ENCODE peak calls at places on chromosomes 5 and 9, in five cellular contexts. X is fibroblast of lung, T is lung, U is H1, N is GM23248. V is an unnamed sample.

GRCh38 chr5:8981496-8981895 is 564.4 kb downstream of the SEMA5A start:
- DNase-seq in N (peak), U (no peak), X (peak), T (no peak), V (peak)

GRCh38 chr5:172766287-172767104 is 4.5 kb downstream of the DUSP1 start:
- DNase-seq in X (peak), N (peak), T (peak), U (no peak), V (peak)

GRCh38 chr5:132225165-132226032 is 2.3 kb downstream of the P4HA2 start:
- DNase-seq in T (peak), N (peak), U (no peak), X (peak), V (peak)

GRCh38 chr9:89166871-89167270 is 11.7 kb downstream of the SHC3 start:
- DNase-seq in T (no peak), N (no peak), U (no peak), X (no peak), V (no peak)

GRCh38 chr9:84542554-84542953 is 127.0 kb upstream of the NTRK2 start:
- DNase-seq in T (no peak), N (no peak), U (no peak), X (no peak), V (no peak)

GRCh38 chr5:143568105-143568504 is 164.6 kb upstream of the NR3C1 start:
- DNase-seq in N (no peak), X (no peak), U (no peak), T (no peak), V (no peak)

GRCh38 chr9:134029248-134030226 is 4.3 kb downstream of the BRD3OS start:
- DNase-seq in U (no peak), X (no peak), T (no peak), N (no peak), V (no peak)

GRCh38 chr9:69421908-69422801 is 97.1 kb downstream of the ENTREP1 start:
- DNase-seq in X (peak), N (peak), T (peak), U (peak), V (peak)

GRCh38 chr5:132870801-132871200 is 2.7 kb upstream of the LEAP2 start:
- DNase-seq in N (no peak), T (no peak), X (no peak), U (no peak), V (no peak)

GRCh38 chr5:76473676-76474075 is 70.6 kb downstream of the IQGAP2 start:
- DNase-seq in X (no peak), T (no peak), N (no peak), U (no peak), V (no peak)

GRCh38 chr5:181176258-181176952 is 28.6 kb downstream of the TRIM7 start:
- DNase-seq in U (no peak), X (no peak), T (no peak), N (no peak), V (no peak)

GRCh38 chr9:123544007-123544827 is 188.2 kb downstream of the CRB2 start:
- DNase-seq in N (peak), U (no peak), X (peak), T (no peak), V (peak)

GRCh38 chr9:71685394-71685793 is 82.9 kb downstream of the CEMIP2 start:
- DNase-seq in T (no peak), U (no peak), N (no peak), X (peak), V (peak)

GRCh38 chr9:2018162-2018643 is 3.1 kb downstream of the SMARCA2 start:
- DNase-seq in N (no peak), T (no peak), X (no peak), U (no peak), V (peak)

GRCh38 chr5:14267166-14267838 is 124.2 kb downstream of the TRIO start:
- DNase-seq in T (no peak), U (no peak), X (peak), N (no peak), V (no peak)

GRCh38 chr9:114721491-114722362 is 39.7 kb upstream of the TEX48 start:
- DNase-seq in T (no peak), N (peak), U (no peak), X (no peak), V (peak)

GRCh38 chr5:180595381-180596114 is 4.2 kb upstream of the SCGB3A1 start:
- DNase-seq in N (no peak), U (no peak), X (no peak), T (peak), V (no peak)

GRCh38 chr9:137172907-137173794 is 1.3 kb upstream of the TMEM210 start:
- DNase-seq in X (no peak), N (no peak), T (no peak), U (no peak), V (no peak)

GRCh38 chr9:111598730-111599091 is 736 bp downstream of the PTGR1 start:
- DNase-seq in U (no peak), X (peak), N (peak), T (peak), V (peak)

GRCh38 chr5:34622046-34622435 is 34.1 kb upstream of the RAI14 start:
- DNase-seq in X (peak), U (no peak), T (no peak), N (peak), V (no peak)

GRCh38 chr5:179224741-179225140 is 120.5 kb downstream of the ADAMTS2 start:
- DNase-seq in N (no peak), U (no peak), T (no peak), X (no peak), V (no peak)

GRCh38 chr5:57386958-57387357 is 95.7 kb downstream of the ACTBL2 start:
- DNase-seq in X (peak), T (no peak), U (no peak), N (peak), V (peak)

GRCh38 chr5:133245191-133246052 is 193.6 kb downstream of the HSPA4 start:
- DNase-seq in T (peak), U (peak), N (peak), X (peak), V (peak)

GRCh38 chr5:52961238-52961637 is 27.9 kb upstream of the ITGA2 start:
- DNase-seq in N (peak), T (no peak), U (no peak), X (peak), V (peak)

GRCh38 chr5:65268520-65268919 is 213.2 kb downstream of the ADAMTS6 start:
- DNase-seq in U (no peak), X (no peak), N (no peak), T (no peak), V (no peak)

GRCh38 chr5:142551242-142552067 is 134.4 kb downstream of the FGF1 start:
- DNase-seq in X (no peak), T (no peak), N (peak), U (peak), V (no peak)
- H3K4me3 ChIP-seq in X (peak), T (no peak), N (peak), U (peak), V (no peak)

GRCh38 chr5:141486091-141486490 is 1.3 kb downstream of the PCDHGC4 start:
- DNase-seq in T (no peak), X (no peak), N (no peak), U (no peak), V (no peak)

GRCh38 chr5:141485305-141486055 is 650 bp downstream of the PCDHGC4 start:
- DNase-seq in T (no peak), U (no peak), N (peak), X (no peak), V (no peak)

GRCh38 chr5:141487131-141487530 is 1.8 kb upstream of the PCDHGC5 start:
- DNase-seq in U (no peak), X (no peak), T (no peak), N (no peak), V (no peak)

GRCh38 chr5:141483842-141484241 is 988 bp upstream of the PCDHGC4 start:
- DNase-seq in U (no peak), N (no peak), T (no peak), X (no peak), V (no peak)

DNA sequence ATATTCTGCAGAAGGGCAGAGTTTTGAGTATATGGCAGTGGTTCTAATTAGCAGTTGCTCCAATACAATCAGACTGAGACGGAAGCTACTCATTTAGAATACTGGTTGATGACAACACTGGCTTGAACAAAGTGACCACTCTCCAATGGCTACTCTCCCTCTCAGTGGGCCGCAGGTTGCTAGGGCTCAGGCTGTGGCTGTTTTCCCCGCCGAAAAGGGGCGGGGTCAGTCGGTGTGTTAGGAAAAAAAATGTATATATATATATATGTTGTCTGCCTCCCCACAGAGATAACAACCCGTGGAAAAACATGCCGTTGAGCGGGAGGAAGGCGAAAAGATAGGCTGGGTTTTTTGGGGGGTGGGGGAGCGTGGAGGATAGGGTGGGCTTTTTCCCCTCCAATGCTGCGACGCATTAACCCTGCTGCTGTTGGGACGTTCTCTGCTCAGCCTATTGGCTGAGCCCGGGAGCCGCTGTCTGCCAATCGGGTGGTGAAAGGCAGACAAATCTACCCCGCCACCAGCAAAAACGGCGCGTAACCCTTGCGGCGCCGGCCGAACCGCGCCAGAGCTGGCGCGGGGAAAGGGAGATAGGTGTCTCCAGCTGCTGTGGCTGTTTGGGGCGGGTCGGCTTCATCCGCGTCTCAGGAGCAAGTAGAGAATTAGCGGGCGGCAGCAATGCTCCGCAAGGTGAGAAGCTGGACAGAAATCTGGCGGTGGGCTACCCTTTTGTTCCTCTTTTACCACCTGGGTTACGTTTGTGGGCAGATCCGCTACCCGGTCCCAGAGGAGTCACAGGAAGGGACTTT is at the start of gene PCDHGC4:
- DNase-seq in T (no peak), X (peak), N (peak), U (no peak), V (no peak)
- H3K4me3 ChIP-seq in T (no peak), X (no peak), N (peak), U (peak), V (peak)

GRCh38 chr5:119275873-119276214 is 80.0 kb upstream of the TNFAIP8 start:
- DNase-seq in U (no peak), T (no peak), N (no peak), X (no peak), V (no peak)

GRCh38 chr5:119275146-119275872 is 80.5 kb upstream of the TNFAIP8 start:
- DNase-seq in T (no peak), U (no peak), X (peak), N (peak), V (peak)

GRCh38 chr5:119273391-119273839 is 82.4 kb upstream of the TNFAIP8 start:
- DNase-seq in U (no peak), T (no peak), X (no peak), N (no peak), V (no peak)

GRCh38 chr5:119274767-119275130 is 81.1 kb upstream of the TNFAIP8 start:
- DNase-seq in U (no peak), T (no peak), X (peak), N (peak), V (peak)

DNA sequence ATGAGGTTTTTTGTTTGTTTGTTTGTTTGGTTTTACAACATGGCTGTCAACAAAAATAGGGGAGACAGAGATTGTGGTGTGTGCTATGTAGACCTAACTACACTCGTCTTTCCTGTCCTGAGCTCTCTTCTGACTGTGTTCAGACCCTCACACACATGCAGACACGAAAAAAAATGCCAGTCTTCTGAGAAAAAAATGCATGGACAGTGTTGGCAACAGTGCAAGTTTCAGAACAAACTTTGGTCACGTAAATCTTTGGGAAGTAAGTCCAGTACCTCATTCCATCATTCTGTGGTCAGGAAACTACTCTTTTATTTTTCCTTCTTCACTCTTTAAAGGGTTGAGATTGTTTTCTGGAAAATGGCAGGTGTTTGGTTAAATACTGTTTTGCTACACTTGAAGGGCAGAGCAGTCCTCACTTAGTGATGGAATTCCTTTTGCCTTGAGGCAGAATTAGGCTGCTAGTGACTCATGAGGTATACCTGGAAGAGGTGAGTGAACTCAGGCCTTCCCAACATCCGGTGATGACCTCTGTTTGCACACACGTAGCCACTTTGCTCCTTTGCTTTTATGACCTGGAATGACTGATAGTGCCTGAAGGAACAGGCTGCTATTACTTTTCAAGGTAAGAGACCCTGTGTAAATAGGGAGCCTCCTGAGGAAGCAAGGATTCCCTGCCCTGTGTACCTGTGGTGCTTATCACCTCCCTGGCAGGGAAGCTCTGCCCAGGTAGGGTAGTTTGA is 81.6 kb upstream of the TNFAIP8 start:
- DNase-seq in U (no peak), T (no peak), X (peak), N (no peak), V (peak)
- H3K4me3 ChIP-seq in U (no peak), T (no peak), X (no peak), N (no peak), V (no peak)

GRCh38 chr5:17436766-17437221 is 61.2 kb upstream of the TAF11L2 start:
- DNase-seq in U (no peak), X (no peak), N (peak), T (no peak), V (no peak)
- H3K4me3 ChIP-seq in U (no peak), X (peak), N (peak), T (no peak), V (no peak)

GRCh38 chr9:75448281-75448680 is 360.0 kb downstream of the OSTF1 start:
- DNase-seq in T (no peak), U (no peak), N (peak), X (peak), V (no peak)
- H3K4me3 ChIP-seq in T (no peak), U (no peak), N (no peak), X (no peak), V (no peak)

DNA sequence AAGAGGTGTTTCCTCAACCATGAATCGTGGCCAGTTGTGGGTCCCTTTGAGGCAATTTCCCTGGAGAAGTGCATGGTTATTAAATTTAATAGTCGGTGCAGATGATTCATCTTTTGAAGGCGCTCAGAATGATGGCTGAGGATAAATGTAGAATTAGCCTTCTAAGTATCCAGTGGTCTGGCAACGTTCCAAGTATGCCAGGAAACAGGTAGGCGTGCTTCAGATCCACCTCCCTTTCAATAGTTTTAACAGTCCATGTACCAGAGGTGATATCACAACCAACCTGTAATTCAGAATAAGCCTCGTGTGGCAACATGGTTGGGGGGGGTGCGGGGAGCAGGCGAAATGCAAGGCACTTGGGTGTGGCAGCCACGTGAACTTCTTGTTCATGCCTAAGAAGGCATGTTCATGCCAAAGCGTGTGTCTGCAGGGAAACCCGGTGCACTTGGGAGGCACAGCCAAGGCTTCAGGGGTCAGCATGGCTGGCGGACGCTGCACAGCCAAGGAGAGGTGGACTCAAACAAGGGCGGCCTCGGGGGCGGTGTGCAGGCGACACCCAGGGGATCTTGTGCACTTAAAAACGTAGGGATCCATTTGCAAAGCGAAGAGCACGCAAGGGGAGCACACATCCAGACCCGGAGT is 5.2 kb upstream of the NKD2 start:
- DNase-seq in T (peak), N (peak), X (peak), U (no peak), V (peak)
- H3K4me3 ChIP-seq in T (no peak), N (no peak), X (no peak), U (no peak), V (no peak)

GRCh38 chr5:150762216-150762615 is 3.4 kb upstream of the DCTN4 start:
- DNase-seq in U (no peak), X (no peak), N (peak), T (no peak), V (peak)

GRCh38 chr5:150765789-150766149 is 7.0 kb upstream of the DCTN4 start:
- DNase-seq in X (no peak), U (no peak), T (no peak), N (no peak), V (no peak)

GRCh38 chr5:150765019-150765788 is 6.4 kb upstream of the DCTN4 start:
- DNase-seq in X (no peak), N (no peak), T (no peak), U (no peak), V (no peak)

GRCh38 chr5:150764530-150764929 is 5.7 kb upstream of the DCTN4 start:
- DNase-seq in U (no peak), X (no peak), T (no peak), N (no peak), V (no peak)

DNA sequence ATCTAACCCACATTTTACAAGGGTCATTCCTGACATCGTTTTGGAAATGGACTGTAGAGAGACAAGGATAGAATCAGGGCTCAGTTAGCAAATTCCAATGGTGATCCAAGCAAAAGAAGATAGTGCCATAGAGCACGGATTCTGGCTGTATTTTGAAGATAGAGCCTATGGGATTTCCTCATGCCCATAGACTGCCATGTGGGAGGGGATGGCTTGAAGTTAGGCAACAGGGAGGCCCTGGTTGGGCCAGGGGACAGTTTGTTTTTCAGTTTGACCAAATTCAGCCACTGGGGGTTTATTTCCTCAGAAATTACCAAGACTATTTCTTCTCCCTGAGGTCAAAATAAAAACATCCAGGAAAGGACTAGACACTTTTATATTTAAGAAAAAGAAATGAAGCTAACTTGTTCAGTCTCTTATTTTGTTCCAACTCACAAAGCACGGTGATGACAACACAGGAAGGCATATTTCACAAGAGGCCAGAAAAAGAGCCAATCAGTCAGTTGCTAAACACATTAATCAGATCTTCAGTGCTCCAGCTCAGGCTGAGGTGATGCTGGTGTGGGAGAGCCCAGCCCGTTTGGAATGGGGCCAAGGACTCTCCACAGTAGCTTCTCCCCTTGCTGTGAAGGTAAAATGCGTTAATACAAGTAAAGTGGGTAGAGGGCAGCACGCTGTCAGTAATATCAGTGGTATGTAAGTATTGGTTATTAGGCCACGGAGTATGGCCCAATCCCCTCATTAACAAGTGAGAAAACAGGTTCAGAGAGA is 4.4 kb upstream of the DCTN4 start:
- DNase-seq in T (peak), N (peak), X (peak), U (no peak), V (peak)
- H3K4me3 ChIP-seq in T (no peak), N (no peak), X (no peak), U (no peak), V (no peak)